ENCODE peak calls at places on chromosomes 5 and 9, in nine cellular contexts. W, X, R, N, H, D, L, I and A are unnamed samples.

GRCh38 chr9:68685213-68685612 is 19.8 kb upstream of the PIP5K1B start:
- DNase-seq in W (no peak), X (no peak), R (no peak), N (no peak), H (no peak), D (no peak), L (no peak), I (no peak), A (no peak)

GRCh38 chr9:128420060-128420650 is 502 bp upstream of the CERCAM start:
- DNase-seq in W (peak), X (peak), R (peak), N (peak), H (peak), D (no peak), L (no peak), I (peak), A (peak)

GRCh38 chr9:101578378-101578777 is 16.4 kb downstream of the PPP3R2 start:
- DNase-seq in W (no peak), X (no peak), R (no peak), N (no peak), H (no peak), D (no peak), L (no peak), I (no peak), A (no peak)

GRCh38 chr9:6842584-6842947 is 84.8 kb downstream of the KDM4C start:
- DNase-seq in W (no peak), X (peak), R (no peak), N (no peak), H (no peak), D (no peak), L (no peak), I (peak), A (no peak)

GRCh38 chr9:97059661-97060060 is 20.7 kb upstream of the CTSV start:
- DNase-seq in W (no peak), X (no peak), R (peak), N (no peak), H (no peak), D (no peak), L (no peak), I (peak), A (no peak)

GRCh38 chr5:131163315-131164119 is 1.5 kb downstream of the HINT1 start:
- DNase-seq in W (no peak), X (no peak), R (peak), N (no peak), H (no peak), D (no peak), L (no peak), I (peak), A (no peak)

GRCh38 chr9:34430843-34431437 is 27.4 kb downstream of the FAM219A start:
- DNase-seq in W (peak), X (peak), R (peak), N (no peak), H (peak), D (no peak), L (no peak), I (peak), A (peak)

GRCh38 chr5:56815657-56816545 is 552 bp downstream of the MAP3K1 start:
- DNase-seq in W (peak), X (peak), R (no peak), N (peak), H (no peak), D (peak), L (no peak), I (no peak), A (no peak)

GRCh38 chr5:179416906-179417470 is 71.7 kb upstream of the ADAMTS2 start:
- DNase-seq in W (no peak), X (no peak), R (no peak), N (no peak), H (no peak), D (no peak), L (no peak), I (no peak), A (no peak)

GRCh38 chr9:4301971-4302427 is 2.1 kb upstream of the GLIS3 start:
- DNase-seq in W (no peak), X (peak), R (peak), N (no peak), H (no peak), D (no peak), L (no peak), I (peak), A (no peak)

GRCh38 chr9:104915049-104915448 is 12.9 kb downstream of the ABCA1 start:
- DNase-seq in W (no peak), X (no peak), R (no peak), N (no peak), H (no peak), D (no peak), L (no peak), I (no peak), A (no peak)

GRCh38 chr9:136499935-136500910 is 17.4 kb upstream of the SEC16A start:
- DNase-seq in W (no peak), X (no peak), R (no peak), N (no peak), H (no peak), D (no peak), L (no peak), I (no peak), A (no peak)

GRCh38 chr5:39473156-39473779 is 48.5 kb upstream of the DAB2 start:
- DNase-seq in W (no peak), X (no peak), R (peak), N (no peak), H (no peak), D (no peak), L (no peak), I (no peak), A (no peak)

GRCh38 chr9:31573561-31573960 is 810.9 kb upstream of the ACO1 start:
- DNase-seq in W (no peak), X (no peak), R (no peak), N (no peak), H (no peak), D (no peak), L (no peak), I (no peak), A (no peak)

GRCh38 chr9:126988857-126989256 is 74.3 kb downstream of the RALGPS1 start:
- DNase-seq in W (no peak), X (no peak), R (no peak), N (peak), H (no peak), D (no peak), L (no peak), I (no peak), A (no peak)

GRCh38 chr5:116654890-116655289 is 80.3 kb upstream of the SEMA6A start:
- DNase-seq in W (no peak), X (no peak), R (no peak), N (no peak), H (no peak), D (no peak), L (no peak), I (no peak), A (no peak)

GRCh38 chr5:129204525-129204924 is 110.0 kb downstream of the ISOC1 start:
- DNase-seq in W (no peak), X (no peak), R (no peak), N (no peak), H (no peak), D (no peak), L (no peak), I (peak), A (no peak)

GRCh38 chr5:177091232-177091631 is 4.5 kb downstream of the FGFR4 start:
- DNase-seq in W (no peak), X (no peak), R (no peak), N (no peak), H (no peak), D (no peak), L (no peak), I (no peak), A (no peak)

GRCh38 chr9:127853312-127854168 is 918 bp downstream of the ENG start:
- DNase-seq in W (no peak), X (no peak), R (no peak), N (no peak), H (no peak), D (no peak), L (no peak), I (no peak), A (no peak)

GRCh38 chr9:91395553-91396470 is 27.8 kb downstream of the NFIL3 start:
- DNase-seq in W (no peak), X (peak), R (no peak), N (no peak), H (no peak), D (no peak), L (no peak), I (peak), A (no peak)

GRCh38 chr9:20988061-20988460 is 43.4 kb downstream of the HACD4 start:
- DNase-seq in W (no peak), X (no peak), R (no peak), N (no peak), H (no peak), D (no peak), L (no peak), I (no peak), A (no peak)

GRCh38 chr9:31541626-31542025 is 842.8 kb upstream of the ACO1 start:
- DNase-seq in W (no peak), X (no peak), R (no peak), N (no peak), H (no peak), D (no peak), L (no peak), I (no peak), A (no peak)

GRCh38 chr5:115147052-115147451 is 22.7 kb downstream of the TRIM36 start:
- DNase-seq in W (no peak), X (no peak), R (no peak), N (no peak), H (no peak), D (no peak), L (no peak), I (no peak), A (no peak)

GRCh38 chr9:82781965-82782392 is 281.0 kb downstream of the RASEF start:
- DNase-seq in W (no peak), X (no peak), R (peak), N (no peak), H (no peak), D (no peak), L (no peak), I (no peak), A (no peak)

GRCh38 chr9:136095495-136096058 is 488 bp upstream of the NACC2 start:
- DNase-seq in W (no peak), X (no peak), R (no peak), N (no peak), H (no peak), D (no peak), L (no peak), I (peak), A (no peak)

GRCh38 chr5:153559926-153560325 is 69.5 kb downstream of the GRIA1 start:
- DNase-seq in W (no peak), X (peak), R (no peak), N (no peak), H (no peak), D (no peak), L (no peak), I (no peak), A (no peak)

GRCh38 chr5:61330341-61330878 is 1.6 kb upstream of the ZSWIM6 start:
- DNase-seq in W (peak), X (no peak), R (peak), N (no peak), H (no peak), D (peak), L (no peak), I (peak), A (peak)

GRCh38 chr9:2158729-2159128 is 143.6 kb downstream of the SMARCA2 start:
- DNase-seq in W (no peak), X (no peak), R (no peak), N (no peak), H (no peak), D (no peak), L (no peak), I (no peak), A (no peak)

GRCh38 chr9:70806872-70807271 is 314.5 kb downstream of the TRPM3 start:
- DNase-seq in W (no peak), X (no peak), R (no peak), N (no peak), H (no peak), D (no peak), L (no peak), I (no peak), A (no peak)

GRCh38 chr9:86413966-86414880 is 60.0 kb upstream of the TUT7 start:
- DNase-seq in W (no peak), X (no peak), R (peak), N (no peak), H (no peak), D (no peak), L (no peak), I (peak), A (no peak)

GRCh38 chr9:114507726-114508125 is 2.5 kb upstream of the WHRN start:
- DNase-seq in W (no peak), X (no peak), R (peak), N (no peak), H (no peak), D (no peak), L (no peak), I (peak), A (no peak)

GRCh38 chr9:79220246-79220645 is 351.5 kb upstream of the TLE4 start:
- DNase-seq in W (no peak), X (peak), R (no peak), N (no peak), H (no peak), D (no peak), L (no peak), I (no peak), A (no peak)

GRCh38 chr5:137098663-137099062 is 400.5 kb downstream of the SPOCK1 start:
- DNase-seq in W (no peak), X (no peak), R (no peak), N (no peak), H (no peak), D (no peak), L (no peak), I (no peak), A (no peak)

GRCh38 chr5:54902817-54903473 is 82.4 kb downstream of the ESM1 start:
- DNase-seq in W (peak), X (no peak), R (peak), N (no peak), H (no peak), D (no peak), L (no peak), I (no peak), A (no peak)

GRCh38 chr5:107670028-107670926 is 460 bp downstream of the EFNA5 start:
- DNase-seq in W (no peak), X (peak), R (no peak), N (no peak), H (peak), D (no peak), L (no peak), I (peak), A (no peak)

GRCh38 chr9:79387091-79387490 is 184.7 kb upstream of the TLE4 start:
- DNase-seq in W (no peak), X (no peak), R (no peak), N (no peak), H (no peak), D (no peak), L (no peak), I (no peak), A (no peak)

GRCh38 chr5:95382843-95383242 is 8.3 kb upstream of the FAM81B start:
- DNase-seq in W (peak), X (no peak), R (no peak), N (no peak), H (no peak), D (no peak), L (no peak), I (no peak), A (no peak)

GRCh38 chr5:181203093-181203711 is 1.8 kb downstream of the TRIM7 start:
- DNase-seq in W (no peak), X (peak), R (no peak), N (no peak), H (no peak), D (no peak), L (no peak), I (no peak), A (no peak)